ENCODE peak calls at places on chromosomes 13 and 19, in five cellular contexts. J is activated CD8-positive, alpha-beta T cell treated with anti-CD3 and anti-CD28 coated beads, Interleukin-2, amount 10 ng/mL, durations not matched to agents 7 days and 5 days; X is CD4-positive, alpha-beta T cell; H is activated T-helper 2 cell treated with anti-CD3 and anti-CD28 coated beads, Interferon-gamma antibody, Interleukin-2, Interleukin-4, amounts not matched to agents 10 μg/mL and 5 μg/mL and 100 μg/mL, durations not matched to agents 14 hours and 24 hours and 36 hours; Z is NCI-H1930. I is an unnamed sample.

GRCh38 chr13:59337070-59337469 is 826.7 kb downstream of the DIAPH3 start:
- DNase-seq in J (no peak), X (no peak), H (no peak), Z (no peak), I (no peak)

GRCh38 chr19:35400773-35401100 is 29.9 kb downstream of the GPR42 start:
- DNase-seq in J (no peak), X (no peak), H (no peak), Z (no peak), I (no peak)

GRCh38 chr13:110616103-110617101 is 1.1 kb downstream of the NAXD start:
- DNase-seq in J (peak), X (no peak), H (peak), Z (no peak), I (peak)

GRCh38 chr13:100738176-100738855 is 63.7 kb upstream of the TMTC4 start:
- DNase-seq in J (no peak), X (no peak), H (no peak), Z (no peak), I (no peak)

GRCh38 chr13:46624821-46625220 is 71.9 kb downstream of the LRCH1 start:
- DNase-seq in J (no peak), X (no peak), H (no peak), Z (no peak), I (no peak)

GRCh38 chr19:4878491-4878968 is 11.1 kb upstream of the PLIN3 start:
- DNase-seq in J (no peak), X (no peak), H (no peak), Z (no peak), I (no peak)

GRCh38 chr13:54091884-54092283 is 1063.3 kb downstream of the OLFM4 start:
- DNase-seq in J (no peak), X (no peak), H (no peak), Z (no peak), I (no peak)

GRCh38 chr13:113977976-113978375 is 4.1 kb upstream of the C13orf46 start:
- DNase-seq in J (no peak), X (no peak), H (no peak), Z (no peak), I (no peak)

GRCh38 chr13:31093145-31093885 is 68.4 kb downstream of the HSPH1 start:
- DNase-seq in J (no peak), X (no peak), H (no peak), Z (no peak), I (no peak)

GRCh38 chr19:34431681-34432402 is 3.7 kb downstream of the UBA2 start:
- DNase-seq in J (no peak), X (no peak), H (no peak), Z (no peak), I (no peak)

GRCh38 chr19:14494910-14495677 is 833 bp downstream of the GIPC1 start:
- DNase-seq in J (no peak), X (no peak), H (no peak), Z (no peak), I (no peak)

GRCh38 chr13:92807343-92807742 is 419.3 kb upstream of the GPC6 start:
- DNase-seq in J (no peak), X (no peak), H (no peak), Z (no peak), I (no peak)

GRCh38 chr13:101474419-101474957 is 22.0 kb downstream of the ITGBL1 start:
- DNase-seq in J (no peak), X (no peak), H (no peak), Z (peak), I (peak)

GRCh38 chr19:13978306-13978705 is 26.0 kb downstream of the DCAF15 start:
- DNase-seq in J (no peak), X (no peak), H (no peak), Z (peak), I (no peak)

GRCh38 chr19:49637865-49638350 is 2.0 kb downstream of the RRAS start:
- DNase-seq in J (no peak), X (no peak), H (no peak), Z (no peak), I (peak)

GRCh38 chr13:26062853-26063444 is 11.1 kb upstream of the SHISA2 start:
- DNase-seq in J (peak), X (peak), H (no peak), Z (peak), I (peak)

GRCh38 chr13:44267966-44268365 is 105.7 kb upstream of the SERP2 start:
- DNase-seq in J (no peak), X (no peak), H (no peak), Z (no peak), I (no peak)

GRCh38 chr13:76944457-76944856 is 3.9 kb upstream of the ACOD1 start:
- DNase-seq in J (no peak), X (no peak), H (no peak), Z (no peak), I (peak)

GRCh38 chr13:74068471-74068870 is 65.7 kb downstream of the KLF12 start:
- DNase-seq in J (no peak), X (no peak), H (no peak), Z (no peak), I (no peak)

GRCh38 chr13:31008400-31009115 is 76.1 kb downstream of the TEX26 start:
- DNase-seq in J (peak), X (no peak), H (no peak), Z (no peak), I (no peak)

GRCh38 chr19:45347570-45348366 is 7.2 kb downstream of the KLC3 start:
- DNase-seq in J (no peak), X (no peak), H (no peak), Z (no peak), I (no peak)

GRCh38 chr19:56538761-56539263 is at the start of gene ZFP28:
- DNase-seq in J (peak), X (no peak), H (no peak), Z (peak), I (peak)

GRCh38 chr19:57633832-57634131 is 814 bp downstream of the ZNF211 start:
- DNase-seq in J (no peak), X (no peak), H (no peak), Z (no peak), I (no peak)

GRCh38 chr13:49517461-49517860 is 21.7 kb downstream of the PHF11 start:
- DNase-seq in J (no peak), X (no peak), H (no peak), Z (no peak), I (no peak)

GRCh38 chr19:21568816-21569496 is 63.6 kb downstream of the ZNF429 start:
- DNase-seq in J (peak), X (peak), H (peak), Z (peak), I (peak)

GRCh38 chr19:10748924-10749434 is 31.1 kb downstream of the DNM2 start:
- DNase-seq in J (no peak), X (no peak), H (no peak), Z (no peak), I (peak)

I was measured in OCI-M1.